ENCODE peak calls at places on chromosome 1, in five cellular contexts. F is HFFc6, D is neural crest cell, C is GM12864, R is endothelial cell. H is an unnamed sample.

GRCh38 chr1:53781654-53782053 is 42.7 kb upstream of the GLIS1 start:
- DNase-seq in F (peak; percentile 27), D (no peak), C (no peak), R (no peak), H (no peak)

GRCh38 chr1:226064168-226064815 is 1.8 kb downstream of the H3-3A start:
- DNase-seq in F (peak; percentile 9), D (no peak), C (no peak), R (no peak), H (no peak)

GRCh38 chr1:203368624-203369451 is 17.9 kb upstream of the FMOD start:
- DNase-seq in F (peak; percentile 53), D (no peak), C (no peak), R (no peak), H (no peak)

GRCh38 chr1:85605519-85606413 is 25.2 kb downstream of the CCN1 start:
- DNase-seq in F (no peak), D (no peak), C (no peak), R (no peak), H (no peak)

GRCh38 chr1:209647212-209647611 is 5.0 kb downstream of the LAMB3 start:
- DNase-seq in F (no peak), D (no peak), C (no peak), R (no peak), H (no peak)

GRCh38 chr1:20233394-20233793 is 47.1 kb upstream of the PLA2G2C start:
- DNase-seq in F (peak; percentile 2), D (no peak), C (no peak), R (no peak), H (peak; percentile 46)

GRCh38 chr1:228465571-228466146 is 21.5 kb upstream of the RNF187 start:
- DNase-seq in F (no peak), D (no peak), C (no peak), R (no peak), H (no peak)

GRCh38 chr1:223319913-223320600 is 43.9 kb downstream of the SUSD4 start:
- DNase-seq in F (no peak), D (no peak), C (no peak), R (no peak), H (no peak)

GRCh38 chr1:206836111-206836510 is 29.3 kb upstream of the IL20 start:
- DNase-seq in F (no peak), D (no peak), C (no peak), R (no peak), H (no peak)

GRCh38 chr1:69175078-69175477 is 392.6 kb upstream of the LRRC7 start:
- DNase-seq in F (no peak), D (no peak), C (no peak), R (no peak), H (no peak)

GRCh38 chr1:193065954-193066353 is 6.5 kb downstream of the RO60 start:
- DNase-seq in F (no peak), D (no peak), C (no peak), R (no peak), H (no peak)

GRCh38 chr1:58575831-58576726 is 973 bp downstream of the TACSTD2 start:
- DNase-seq in F (no peak), D (no peak), C (no peak), R (no peak), H (no peak)

GRCh38 chr1:56284933-56285332 is 294.4 kb downstream of the PLPP3 start:
- DNase-seq in F (no peak), D (no peak), C (no peak), R (no peak), H (no peak)

GRCh38 chr1:17207966-17208418 is 3.1 kb downstream of the PADI1 start:
- DNase-seq in F (peak; percentile 76), D (no peak), C (peak; percentile 24), R (no peak), H (peak; percentile 81)

GRCh38 chr1:110241516-110241915 is 31.4 kb downstream of the KCNC4 start:
- DNase-seq in F (no peak), D (no peak), C (no peak), R (no peak), H (no peak)

GRCh38 chr1:46687095-46687659 is 15.5 kb downstream of the TEX38 start:
- DNase-seq in F (no peak), D (no peak), C (no peak), R (no peak), H (no peak)

GRCh38 chr1:17211377-17211776 is 6.4 kb downstream of the PADI1 start:
- DNase-seq in F (no peak), D (no peak), C (no peak), R (no peak), H (no peak)

GRCh38 chr1:1432951-1433803 is 2.3 kb upstream of the VWA1 start:
- DNase-seq in F (no peak), D (peak; percentile 78), C (no peak), R (peak; percentile 54), H (peak; percentile 25)

GRCh38 chr1:119674835-119675289 is 26.8 kb upstream of the ZNF697 start:
- DNase-seq in F (peak; percentile 86), D (no peak), C (no peak), R (peak; percentile 47), H (peak; percentile 38)

GRCh38 chr1:235946570-235946981 is 79.9 kb upstream of the LYST start:
- DNase-seq in F (peak; percentile 43), D (no peak), C (no peak), R (no peak), H (peak; percentile 49)
- TF ChIP-seq CTCF in F (peak; percentile 59), D (no peak), C (peak; percentile 56), R (no peak), H (peak; percentile 62)

GRCh38 chr1:41805771-41806471 is 112.8 kb downstream of the HIVEP3 start:
- DNase-seq in F (no peak), D (no peak), C (no peak), R (no peak), H (no peak)

GRCh38 chr1:41806472-41807155 is 112.1 kb downstream of the HIVEP3 start:
- DNase-seq in F (no peak), D (no peak), C (peak; percentile 44), R (no peak), H (peak; percentile 57)

GRCh38 chr1:41802532-41803501 is 115.9 kb downstream of the HIVEP3 start:
- DNase-seq in F (no peak), D (no peak), C (peak; percentile 55), R (no peak), H (no peak)

GRCh38 chr1:41803656-41804055 is 115.1 kb downstream of the HIVEP3 start:
- DNase-seq in F (no peak), D (no peak), C (no peak), R (no peak), H (no peak)

DNA sequence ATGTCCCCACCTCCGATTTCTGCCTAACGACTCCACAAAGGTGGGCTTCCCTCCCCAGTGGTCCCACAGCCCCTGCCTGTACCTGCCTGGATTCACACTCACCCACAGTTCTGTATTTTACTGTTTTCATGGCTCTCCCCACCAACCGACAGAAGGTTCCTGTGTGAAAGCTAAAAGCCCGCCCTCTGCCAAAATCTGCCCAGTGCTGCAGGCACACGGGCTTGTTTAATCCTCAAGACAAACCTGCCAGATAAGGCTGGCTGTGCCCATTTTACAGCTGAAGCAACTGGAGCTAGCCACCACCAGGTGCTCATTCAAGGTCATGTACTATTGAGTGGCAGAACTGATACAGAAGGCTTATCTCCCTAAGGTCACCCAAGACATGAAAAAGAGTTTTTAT is 114.5 kb downstream of the HIVEP3 start:
- DNase-seq in F (no peak), D (no peak), C (no peak), R (no peak), H (no peak)
- TF ChIP-seq CTCF in F (no peak), D (no peak), C (no peak), R (no peak), H (no peak)

DNA sequence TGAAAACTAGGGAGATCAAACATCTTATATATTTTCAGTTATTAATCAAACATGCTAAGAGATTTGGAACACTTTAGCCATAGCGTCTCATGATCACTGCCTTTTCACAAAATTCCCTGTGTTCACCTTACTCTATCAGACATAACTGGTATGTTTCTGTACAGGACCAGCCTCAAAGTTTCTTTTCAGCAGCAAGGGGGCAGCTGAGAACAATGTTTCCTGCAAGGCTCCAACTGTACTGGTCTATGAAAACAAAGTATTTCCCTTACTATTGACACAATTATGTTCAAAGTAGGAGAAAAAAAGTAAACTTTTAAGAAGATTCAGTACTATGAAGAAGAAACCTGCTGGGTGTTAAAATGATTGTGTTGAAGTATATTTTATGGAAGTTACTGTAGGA is 98.5 kb downstream of the ATF6 start:
- DNase-seq in F (peak; percentile 43), D (no peak), C (no peak), R (peak; percentile 5), H (no peak)
- TF ChIP-seq CTCF in F (peak; percentile 73), D (no peak), C (no peak), R (no peak), H (no peak)

GRCh38 chr1:236565530-236565929 is 38.8 kb downstream of the HEATR1 start:
- DNase-seq in F (no peak), D (no peak), C (no peak), R (no peak), H (no peak)

GRCh38 chr1:236561976-236562375 is 38.2 kb downstream of the LGALS8 start:
- DNase-seq in F (no peak), D (no peak), C (no peak), R (no peak), H (no peak)

GRCh38 chr1:236558069-236558468 is 34.3 kb downstream of the LGALS8 start:
- DNase-seq in F (no peak), D (no peak), C (no peak), R (no peak), H (no peak)

GRCh38 chr1:236556606-236557005 is 32.8 kb downstream of the LGALS8 start:
- DNase-seq in F (no peak), D (no peak), C (no peak), R (no peak), H (no peak)

DNA sequence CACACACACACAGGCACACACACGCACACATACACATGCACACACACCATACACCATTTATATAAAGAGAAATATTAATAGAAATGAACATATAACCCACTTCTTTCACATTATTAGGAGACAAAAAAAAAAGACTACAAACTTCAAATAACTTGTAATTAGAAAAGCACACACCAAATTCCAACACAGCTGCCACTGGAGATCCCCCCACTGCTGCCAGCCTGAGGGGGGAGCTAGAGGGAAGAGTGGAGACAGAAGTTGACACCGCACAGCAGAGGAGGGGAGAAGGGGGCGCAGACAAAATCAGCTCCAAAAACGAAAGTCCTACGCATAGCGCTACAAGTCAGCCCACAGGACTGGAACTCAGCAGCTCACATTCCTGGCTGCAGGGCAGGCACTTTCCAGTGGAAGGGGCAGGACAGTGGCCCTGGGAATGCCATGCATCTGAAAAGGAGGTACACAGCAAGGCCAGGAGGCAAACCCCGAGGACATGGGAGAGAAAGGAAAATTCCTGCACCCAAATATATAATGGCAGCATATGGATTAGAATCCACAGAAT is 36.5 kb downstream of the LGALS8 start:
- DNase-seq in F (no peak), D (no peak), C (no peak), R (no peak), H (no peak)
- TF ChIP-seq CTCF in F (no peak), D (no peak), C (no peak), R (no peak), H (no peak)

DNA sequence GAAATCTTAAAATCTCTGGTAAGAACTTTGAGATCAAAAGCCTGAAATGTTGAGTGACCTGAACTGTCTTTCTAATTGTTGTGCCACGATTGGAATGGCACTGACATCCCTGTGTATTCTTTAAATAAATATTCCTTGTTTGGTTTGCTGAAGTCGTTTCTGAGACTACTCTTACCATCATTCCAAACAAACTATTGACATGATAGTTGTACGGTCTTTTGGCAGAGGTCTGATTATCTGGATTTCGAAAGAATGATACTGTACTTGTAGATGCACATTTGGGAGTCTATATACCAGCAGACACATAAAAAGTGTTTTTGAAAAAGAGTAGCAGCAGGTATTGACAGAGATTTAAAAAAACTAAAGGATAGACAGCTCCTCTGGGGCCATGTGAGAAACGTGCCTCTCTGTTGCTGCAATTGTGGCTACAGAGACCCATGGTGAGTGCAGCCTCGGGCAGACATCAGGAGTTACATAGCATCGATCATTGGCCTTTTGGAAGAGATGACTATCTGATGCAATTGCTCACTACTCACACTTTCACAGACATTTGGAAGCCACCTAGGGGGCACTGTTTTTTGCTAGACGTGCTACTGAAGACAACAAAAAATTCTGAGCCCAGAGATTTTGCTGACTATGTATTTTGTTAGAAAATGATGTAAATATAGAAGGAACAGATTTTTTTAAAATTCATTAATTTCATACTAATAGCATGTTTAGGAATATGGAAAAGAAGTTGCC is 464.5 kb downstream of the KCNT2 start:
- DNase-seq in F (no peak), D (no peak), C (no peak), R (no peak), H (no peak)
- TF ChIP-seq CTCF in F (peak; percentile 18), D (peak; percentile 36), C (no peak), R (no peak), H (no peak)

H was measured in GM10248.